ENCODE peak calls at places on chromosomes 12 and 14, in ten cellular contexts. Z is GM12865, A is K562, W is HFF-Myc, T is BE2C, Q is IMR-90, G is cardiac fibroblast, I is esophagus muscularis mucosa, N is brain microvascular endothelial cell, L is Caco-2. Y is an unnamed sample.

GRCh38 chr14:62943202-62943601 is 102.1 kb downstream of the KCNH5 start:
- DNase-seq in N (no peak), L (no peak), G (peak; percentile 42), W (no peak), A (no peak), Z (no peak), T (no peak), I (no peak), Q (peak; percentile 49), Y (no peak)

GRCh38 chr12:615620-616019 is 47.6 kb downstream of the NINJ2 start:
- DNase-seq in A (no peak), N (no peak), G (no peak), T (no peak), I (no peak), W (no peak), L (no peak), Z (no peak), Q (no peak), Y (no peak)

GRCh38 chr12:2299207-2299606 is 246.4 kb downstream of the CACNA1C start:
- DNase-seq in N (no peak), A (no peak), G (no peak), T (no peak), I (no peak), L (no peak), Q (no peak), W (no peak), Z (peak; percentile 48), Y (no peak)

GRCh38 chr12:101925935-101926334 is 48.6 kb downstream of the DRAM1 start:
- DNase-seq in T (no peak), G (no peak), W (no peak), I (no peak), N (no peak), Q (no peak), A (no peak), L (no peak), Z (no peak), Y (no peak)

GRCh38 chr14:90726656-90727055 is 89.6 kb downstream of the TTC7B start:
- DNase-seq in A (no peak), N (peak; percentile 60), G (peak; percentile 58), I (peak; percentile 93), Z (no peak), Q (peak; percentile 37), W (peak; percentile 42), T (no peak), L (peak; percentile 52), Y (peak; percentile 78)

GRCh38 chr12:6070472-6071257 is 53.8 kb downstream of the VWF start:
- DNase-seq in I (no peak), G (no peak), T (no peak), Q (no peak), L (peak; percentile 77), A (no peak), Z (no peak), N (no peak), W (no peak), Y (no peak)

GRCh38 chr12:131643581-131644452 is 67.1 kb upstream of the SFSWAP start:
- DNase-seq in G (no peak), W (no peak), I (no peak), N (no peak), L (no peak), T (no peak), A (no peak), Z (no peak), Q (no peak), Y (no peak)

GRCh38 chr14:26444745-26445144 is 153.1 kb downstream of the NOVA1 start:
- DNase-seq in Z (no peak), T (no peak), Q (peak; percentile 9), A (no peak), W (no peak), L (peak; percentile 9), I (no peak), G (peak; percentile 30), N (no peak), Y (peak; percentile 22)

GRCh38 chr14:93008381-93008780 is 85.4 kb downstream of the CHGA start:
- DNase-seq in N (no peak), W (no peak), T (peak; percentile 70), I (no peak), L (no peak), Z (no peak), G (peak; percentile 31), Q (peak; percentile 35), A (peak; percentile 21), Y (no peak)

GRCh38 chr14:77059276-77059934 is 30.9 kb upstream of the IRF2BPL start:
- DNase-seq in L (no peak), I (no peak), G (peak; percentile 86), A (peak; percentile 77), W (peak; percentile 95), Z (peak; percentile 41), N (peak; percentile 90), Q (peak; percentile 91), T (peak; percentile 95), Y (no peak)

GRCh38 chr14:50830044-50830931 is 674 bp downstream of the NIN start:
- DNase-seq in Q (peak; percentile 41), T (peak; percentile 57), G (peak; percentile 51), Z (peak; percentile 78), W (no peak), L (peak; percentile 43), N (peak; percentile 23), I (peak; percentile 93), A (peak; percentile 61), Y (no peak)
- H3K4me3 ChIP-seq in Q (peak overlapping the region; percentile 73), T (peak overlapping the region; percentile 77), G (peak overlapping the region; percentile 69), Z (peak overlapping the region; percentile 73), W (peak overlapping the region; percentile 69), L (peak overlapping the region; percentile 71), N (peak overlapping the region; percentile 78), I (peak overlapping the region; percentile 96), A (peak overlapping the region; percentile 58), Y (peak overlapping the region; percentile 65)

GRCh38 chr12:122946690-122947271 is 19.5 kb downstream of the ABCB9 start:
- DNase-seq in A (peak; percentile 63), T (peak; percentile 31), W (peak; percentile 98), Z (peak; percentile 88), L (peak; percentile 72), N (peak; percentile 99), Q (peak; percentile 100), I (peak; percentile 96), G (peak; percentile 99), Y (peak; percentile 23)
- TF ChIP-seq CTCF in A (peak; percentile 48), T (peak; percentile 9), W (peak; percentile 52), Z (peak; percentile 10), L (peak; percentile 26), N (peak; percentile 76), Q (peak; percentile 49), I (peak; percentile 17), G (peak; percentile 54), Y (no peak)

GRCh38 chr12:53804429-53804828 is 52.6 kb upstream of the CISTR start:
- DNase-seq in W (no peak), G (no peak), I (no peak), N (no peak), A (no peak), Q (no peak), T (no peak), L (peak; percentile 37), Z (no peak), Y (peak; percentile 99)

GRCh38 chr12:53805801-53806200 is 54.0 kb upstream of the CISTR start:
- DNase-seq in I (no peak), G (no peak), T (no peak), W (no peak), Z (no peak), A (no peak), N (no peak), L (no peak), Q (peak; percentile 55), Y (no peak)

GRCh38 chr12:53806689-53807088 is 54.9 kb upstream of the CISTR start:
- DNase-seq in Q (peak; percentile 85), W (no peak), G (peak; percentile 68), Z (no peak), N (peak; percentile 49), L (no peak), A (no peak), T (no peak), I (no peak), Y (no peak)

GRCh38 chr12:53803703-53804102 is 51.9 kb upstream of the CISTR start:
- DNase-seq in L (no peak), Z (no peak), W (no peak), I (no peak), Q (no peak), N (no peak), T (no peak), G (no peak), A (no peak), Y (no peak)

GRCh38 chr12:53805067-53805466 is 53.3 kb upstream of the CISTR start:
- DNase-seq in I (no peak), A (no peak), Q (peak; percentile 64), W (no peak), T (no peak), G (peak; percentile 54), Z (no peak), L (no peak), N (no peak), Y (no peak)
- H3K4me3 ChIP-seq in I (no peak overlapping the region), A (no peak overlapping the region), Q (no peak overlapping the region), W (no peak overlapping the region), T (no peak overlapping the region), G (no peak overlapping the region), Z (no peak overlapping the region), L (no peak overlapping the region), N (no peak overlapping the region), Y (no peak overlapping the region)

GRCh38 chr14:102538598-102539543 is 29.3 kb upstream of the ANKRD9 start:
- DNase-seq in G (no peak), L (no peak), W (no peak), T (no peak), A (peak; percentile 82), Z (no peak), Q (no peak), N (no peak), I (no peak), Y (no peak)
- TF ChIP-seq CTCF in G (no peak), L (no peak), W (no peak), T (no peak), A (no peak), Z (no peak), Q (no peak), N (no peak), I (no peak), Y (no peak)

GRCh38 chr14:75519826-75520692 is 2.2 kb upstream of the BATF start:
- DNase-seq in L (no peak), T (peak; percentile 23), A (no peak), G (peak; percentile 61), W (no peak), Z (no peak), Q (peak; percentile 65), I (no peak), N (no peak), Y (no peak)

GRCh38 chr14:75521415-75522199 is 662 bp upstream of the BATF start:
- DNase-seq in N (no peak), L (peak; percentile 65), A (no peak), W (no peak), Z (peak; percentile 52), G (no peak), I (no peak), Q (no peak), T (no peak), Y (peak; percentile 62)

GRCh38 chr14:75518625-75519024 is 3.6 kb upstream of the BATF start:
- DNase-seq in L (peak; percentile 54), A (peak; percentile 47), T (no peak), Z (peak; percentile 87), N (no peak), I (peak; percentile 75), Q (no peak), G (peak; percentile 50), W (no peak), Y (no peak)

GRCh38 chr14:75520852-75521251 is 1.4 kb upstream of the BATF start:
- DNase-seq in A (no peak), N (no peak), I (no peak), G (no peak), L (no peak), W (no peak), T (no peak), Q (no peak), Z (no peak), Y (no peak)

GRCh38 chr14:75519394-75519793 is 2.9 kb upstream of the BATF start:
- DNase-seq in N (no peak), Z (no peak), I (no peak), A (no peak), W (no peak), G (no peak), L (no peak), T (no peak), Q (no peak), Y (no peak)
- H3K4me3 ChIP-seq in N (no peak overlapping the region), Z (peak overlapping the region; percentile 91), I (no peak overlapping the region), A (no peak overlapping the region), W (no peak overlapping the region), G (no peak overlapping the region), L (no peak overlapping the region), T (no peak overlapping the region), Q (no peak overlapping the region), Y (no peak overlapping the region)

Y was measured in LNCaP clone FGC.